ENCODE peak calls at places on chromosomes 13 and 19, in eight cellular contexts. I is cardiac fibroblast; B is fibroblast of pulmonary artery; H is fibroblast of the aortic adventitia; S is CD4-positive, alpha-beta T cell; R is cardiac muscle cell; G is fibroblast of lung; C is osteocyte. A is an unnamed sample.
A peak's percentile ranks its signal among the peaks of the same experiment; 100 is the strongest.

GRCh38 chr19:30467239-30467638 is 95.1 kb downstream of the ZNF536 start:
- DNase-seq in I (no peak), B (no peak), H (no peak), S (no peak), R (no peak), G (no peak), C (no peak), A (no peak)

GRCh38 chr19:480016-480855 is 16.1 kb upstream of the MADCAM1 start:
- DNase-seq in I (peak; percentile 47), B (peak; percentile 55), H (peak; percentile 43), S (peak; percentile 35), R (peak; percentile 84), G (peak; percentile 42), C (peak; percentile 93), A (peak; percentile 55)

GRCh38 chr13:105969761-105970160 is 565.7 kb downstream of the EFNB2 start:
- DNase-seq in I (no peak), B (peak; percentile 3), H (no peak), S (no peak), R (no peak), G (no peak), C (no peak), A (no peak)

GRCh38 chr19:53876651-53877224 is 5.3 kb upstream of the PRKCG start:
- DNase-seq in I (no peak), B (peak; percentile 13), H (no peak), S (no peak), R (no peak), G (no peak), C (no peak), A (no peak)

GRCh38 chr19:2618611-2619010 is 83.9 kb downstream of the GNG7 start:
- DNase-seq in I (peak; percentile 63), B (peak; percentile 58), H (no peak), S (peak; percentile 57), R (no peak), G (peak; percentile 45), C (no peak), A (no peak)

GRCh38 chr19:33810821-33811220 is 14.2 kb downstream of the KCTD15 start:
- DNase-seq in I (no peak), B (no peak), H (no peak), S (no peak), R (no peak), G (no peak), C (no peak), A (no peak)

GRCh38 chr19:56969726-56970125 is 129.2 kb upstream of the PEG3 start:
- DNase-seq in I (no peak), B (no peak), H (no peak), S (no peak), R (no peak), G (no peak), C (no peak), A (no peak)

GRCh38 chr13:32581177-32581786 is 5.0 kb upstream of the PDS5B start:
- DNase-seq in I (peak; percentile 67), B (peak; percentile 65), H (peak; percentile 68), S (no peak), R (peak; percentile 14), G (peak; percentile 64), C (no peak), A (no peak)

GRCh38 chr13:91045351-91046034 is 302.0 kb upstream of the MIR17HG start:
- DNase-seq in I (peak; percentile 6), B (peak; percentile 14), H (no peak), S (no peak), R (peak; percentile 16), G (peak; percentile 29), C (no peak), A (no peak)

GRCh38 chr13:23777571-23777870 is 111.7 kb downstream of the MIPEP start:
- DNase-seq in I (no peak), B (no peak), H (no peak), S (no peak), R (no peak), G (no peak), C (no peak), A (no peak)

GRCh38 chr13:45305079-45305478 is 35.9 kb downstream of the TPT1 start:
- DNase-seq in I (no peak), B (no peak), H (no peak), S (no peak), R (no peak), G (no peak), C (no peak), A (no peak)

GRCh38 chr13:24272452-24273161 is 36.8 kb upstream of the C1QTNF9 start:
- DNase-seq in I (no peak), B (no peak), H (no peak), S (no peak), R (no peak), G (no peak), C (no peak), A (no peak)

GRCh38 chr13:98909016-98909415 is 68.8 kb downstream of the DOCK9 start:
- DNase-seq in I (no peak), B (peak; percentile 35), H (peak; percentile 18), S (no peak), R (no peak), G (no peak), C (no peak), A (no peak)

GRCh38 chr13:28320209-28320608 is 174.7 kb downstream of the FLT1 start:
- DNase-seq in I (no peak), B (no peak), H (no peak), S (no peak), R (no peak), G (no peak), C (no peak), A (no peak)

GRCh38 chr13:57629391-57629804 is 2.1 kb upstream of the PCDH17 start:
- DNase-seq in I (peak; percentile 3), B (peak; percentile 15), H (peak; percentile 3), S (no peak), R (no peak), G (peak; percentile 40), C (no peak), A (no peak)

GRCh38 chr19:46196410-46197124 is 33.0 kb upstream of the IGFL1 start:
- DNase-seq in I (no peak), B (no peak), H (no peak), S (no peak), R (no peak), G (no peak), C (no peak), A (no peak)

GRCh38 chr19:11096210-11096841 is 7.1 kb downstream of the LDLR start:
- DNase-seq in I (peak; percentile 91), B (peak; percentile 77), H (peak; percentile 97), S (no peak), R (no peak), G (peak; percentile 82), C (peak; percentile 91), A (no peak)

GRCh38 chr19:30608471-30608870 is 236.3 kb downstream of the ZNF536 start:
- DNase-seq in I (no peak), B (no peak), H (no peak), S (no peak), R (no peak), G (no peak), C (peak; percentile 25), A (no peak)

GRCh38 chr19:20558571-20558970 is 7.0 kb downstream of the ZNF737 start:
- DNase-seq in I (no peak), B (no peak), H (no peak), S (no peak), R (no peak), G (no peak), C (no peak), A (no peak)

GRCh38 chr19:20558011-20558410 is 7.6 kb downstream of the ZNF737 start:
- DNase-seq in I (no peak), B (no peak), H (no peak), S (no peak), R (no peak), G (no peak), C (no peak), A (no peak)
- TF ChIP-seq CTCF in I (no peak), B (no peak), H (no peak), S (no peak), R (no peak), G (no peak), C (no peak), A (no peak)

DNA sequence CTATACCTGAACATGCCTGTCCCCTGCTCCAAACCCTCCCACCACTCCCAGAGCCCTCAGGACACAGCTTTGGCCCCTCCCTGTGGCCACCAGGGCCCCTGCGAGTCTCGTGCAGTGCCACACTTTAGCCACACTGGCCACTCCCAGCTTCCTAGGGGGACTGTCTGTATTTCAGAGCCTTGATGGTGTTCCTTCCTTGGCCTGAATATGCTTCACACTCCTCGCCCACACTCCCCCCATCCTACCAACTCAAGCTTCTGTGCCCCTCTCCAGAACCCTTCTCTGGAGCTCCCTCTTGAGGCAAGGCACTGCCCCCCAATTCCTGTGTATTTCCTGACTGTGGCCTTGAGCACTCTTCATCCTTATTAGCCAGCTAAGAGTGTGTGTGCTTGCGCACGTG is 80.2 kb downstream of the DPF1 start:
- DNase-seq in I (no peak), B (no peak), H (no peak), S (no peak), R (no peak), G (no peak), C (no peak), A (no peak)
- TF ChIP-seq CTCF in I (peak; percentile 10), B (peak; percentile 17), H (no peak), S (no peak), R (peak; percentile 3), G (no peak), C (peak; percentile 18), A (no peak)

DNA sequence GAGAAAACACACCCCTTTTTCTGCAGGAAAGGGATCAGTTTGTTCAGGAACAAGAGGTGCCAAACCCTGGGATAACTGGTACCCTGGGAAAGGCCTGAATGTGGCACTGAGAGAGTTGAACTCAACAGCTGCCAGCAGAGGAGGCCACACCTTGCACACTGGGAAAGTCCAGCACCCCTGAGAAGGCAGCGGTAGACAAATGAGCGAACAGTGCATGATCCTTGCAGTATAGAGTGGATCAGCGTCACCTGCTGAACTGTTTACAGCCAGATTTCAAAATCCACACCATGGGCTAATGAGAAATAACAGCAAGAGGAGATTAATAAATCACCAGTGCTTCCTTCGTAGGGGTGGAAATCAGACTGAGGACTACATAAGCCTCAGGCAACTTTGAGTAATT is 52.2 kb downstream of the DCT start:
- DNase-seq in I (no peak), B (no peak), H (no peak), S (no peak), R (no peak), G (no peak), C (no peak), A (no peak)
- TF ChIP-seq CTCF in I (no peak), B (no peak), H (no peak), S (no peak), R (no peak), G (no peak), C (no peak), A (no peak)

DNA sequence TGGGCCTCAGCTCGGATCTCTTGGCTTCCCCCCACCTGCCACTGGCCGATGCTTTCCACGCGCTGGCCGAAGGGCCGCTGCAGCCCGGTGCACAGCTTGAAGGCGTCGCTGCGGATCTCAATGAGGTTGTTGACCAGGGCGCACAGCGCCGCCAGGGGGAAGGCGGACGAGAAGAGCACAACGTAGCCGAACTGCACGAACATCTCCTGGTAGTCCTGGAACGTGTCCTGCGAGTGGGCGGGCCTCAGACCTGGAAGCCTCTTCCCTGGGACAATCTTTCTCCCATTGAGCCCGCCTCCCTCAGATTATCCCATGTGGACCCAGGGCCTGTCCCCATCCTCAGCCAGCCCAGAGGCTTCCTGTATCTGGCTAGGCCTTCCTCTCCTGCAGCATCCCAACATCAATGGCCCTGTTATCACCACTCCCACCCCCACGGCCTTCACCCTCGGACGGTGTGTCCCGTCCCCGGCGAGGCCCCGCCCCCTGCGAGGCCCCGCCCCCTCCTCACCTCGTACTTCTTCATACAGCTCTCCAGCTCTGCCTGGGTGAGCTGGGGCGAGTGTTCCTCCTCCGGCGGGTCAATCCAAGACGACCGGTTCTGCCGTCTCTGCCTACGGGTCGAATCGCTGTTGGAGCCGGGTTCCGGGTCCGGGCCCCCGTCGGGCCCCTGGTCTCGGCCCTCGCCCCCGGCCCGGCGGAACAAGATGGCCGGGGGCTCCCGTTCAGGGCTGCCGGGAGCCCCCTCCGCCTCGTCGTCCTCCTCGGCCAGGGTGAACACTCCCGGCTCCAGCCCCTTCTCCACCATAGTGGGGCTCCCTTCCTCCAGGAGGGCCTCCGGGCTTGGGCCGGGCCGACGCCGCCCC is 6.8 kb downstream of the ANO8 start:
- DNase-seq in I (peak; percentile 68), B (peak; percentile 65), H (no peak), S (peak; percentile 54), R (peak; percentile 89), G (peak; percentile 48), C (no peak), A (peak; percentile 58)
- TF ChIP-seq CTCF in I (no peak), B (peak; percentile 41), H (no peak), S (no peak), R (peak; percentile 64), G (no peak), C (no peak), A (peak; percentile 67)

A was measured in progenitor cell of endocrine pancreas.